ENCODE peak calls at places on chromosome 22, in six cellular contexts. One of them, this sample, is unnamed.
A peak's percentile ranks its signal among the peaks of the same experiment; 100 is the strongest.

GRCh38 chr22:22576244-22576988 is 17.4 kb upstream of the PRAME start:
- DNase-seq in GM12865: peak; percentile 18
- DNase-seq in uterus: no peak
- DNase-seq in progenitor cell of endocrine pancreas: peak; percentile 67
- DNase-seq in tibial artery: no peak
- DNase-seq in mesothelial cell of epicardium: peak; percentile 43
- DNase-seq in this sample: peak; percentile 84

GRCh38 chr22:20063271-20064139 is 16.5 kb upstream of the DGCR8 start:
- DNase-seq in GM12865: no peak
- DNase-seq in uterus: no peak
- DNase-seq in progenitor cell of endocrine pancreas: no peak
- DNase-seq in tibial artery: no peak
- DNase-seq in mesothelial cell of epicardium: no peak
- DNase-seq in this sample: no peak

GRCh38 chr22:48560389-48560751 is 1267.3 kb downstream of the BRD1 start:
- DNase-seq in GM12865: no peak
- DNase-seq in uterus: no peak
- DNase-seq in progenitor cell of endocrine pancreas: no peak
- DNase-seq in tibial artery: no peak
- DNase-seq in mesothelial cell of epicardium: no peak
- DNase-seq in this sample: no peak

GRCh38 chr22:50738649-50739227 is 734 bp downstream of the ACR start:
- DNase-seq in GM12865: no peak
- DNase-seq in uterus: no peak
- DNase-seq in progenitor cell of endocrine pancreas: no peak
- DNase-seq in tibial artery: no peak
- DNase-seq in mesothelial cell of epicardium: no peak
- DNase-seq in this sample: peak; percentile 8

GRCh38 chr22:22925795-22926358 is 38.3 kb downstream of the IGLL5 start:
- DNase-seq in GM12865: no peak
- DNase-seq in uterus: no peak
- DNase-seq in progenitor cell of endocrine pancreas: no peak
- DNase-seq in tibial artery: no peak
- DNase-seq in mesothelial cell of epicardium: no peak
- DNase-seq in this sample: no peak

GRCh38 chr22:18060646-18061620 is 16.9 kb upstream of the PEX26 start:
- DNase-seq in GM12865: no peak
- DNase-seq in uterus: no peak
- DNase-seq in progenitor cell of endocrine pancreas: no peak
- DNase-seq in tibial artery: no peak
- DNase-seq in mesothelial cell of epicardium: no peak
- DNase-seq in this sample: no peak

GRCh38 chr22:49790912-49791311 is 36.8 kb downstream of the BRD1 start:
- DNase-seq in GM12865: no peak
- DNase-seq in uterus: no peak
- DNase-seq in progenitor cell of endocrine pancreas: no peak
- DNase-seq in tibial artery: no peak
- DNase-seq in mesothelial cell of epicardium: no peak
- DNase-seq in this sample: no peak

GRCh38 chr22:41260871-41261270 is 20.1 kb upstream of the CHADL start:
- DNase-seq in GM12865: no peak
- DNase-seq in uterus: no peak
- DNase-seq in progenitor cell of endocrine pancreas: no peak
- DNase-seq in tibial artery: no peak
- DNase-seq in mesothelial cell of epicardium: no peak
- DNase-seq in this sample: no peak

GRCh38 chr22:38788016-38788415 is 5.9 kb downstream of the DNAL4 start:
- DNase-seq in GM12865: no peak
- DNase-seq in uterus: no peak
- DNase-seq in progenitor cell of endocrine pancreas: no peak
- DNase-seq in tibial artery: no peak
- DNase-seq in mesothelial cell of epicardium: no peak
- DNase-seq in this sample: no peak

GRCh38 chr22:42697542-42698013 is 23.1 kb downstream of the A4GALT start:
- DNase-seq in GM12865: no peak
- DNase-seq in uterus: peak; percentile 87
- DNase-seq in progenitor cell of endocrine pancreas: no peak
- DNase-seq in tibial artery: peak; percentile 85
- DNase-seq in mesothelial cell of epicardium: no peak
- DNase-seq in this sample: no peak

GRCh38 chr22:46362221-46362933 is 26.9 kb downstream of the TRMU start:
- DNase-seq in GM12865: peak; percentile 62
- DNase-seq in uterus: no peak
- DNase-seq in progenitor cell of endocrine pancreas: no peak
- DNase-seq in tibial artery: no peak
- DNase-seq in mesothelial cell of epicardium: no peak
- DNase-seq in this sample: no peak
- TF ChIP-seq CTCF in GM12865: no peak
- TF ChIP-seq CTCF in uterus: no peak
- TF ChIP-seq CTCF in progenitor cell of endocrine pancreas: no peak
- TF ChIP-seq CTCF in tibial artery: no peak
- TF ChIP-seq CTCF in mesothelial cell of epicardium: no peak
- TF ChIP-seq CTCF in this sample: no peak

DNA sequence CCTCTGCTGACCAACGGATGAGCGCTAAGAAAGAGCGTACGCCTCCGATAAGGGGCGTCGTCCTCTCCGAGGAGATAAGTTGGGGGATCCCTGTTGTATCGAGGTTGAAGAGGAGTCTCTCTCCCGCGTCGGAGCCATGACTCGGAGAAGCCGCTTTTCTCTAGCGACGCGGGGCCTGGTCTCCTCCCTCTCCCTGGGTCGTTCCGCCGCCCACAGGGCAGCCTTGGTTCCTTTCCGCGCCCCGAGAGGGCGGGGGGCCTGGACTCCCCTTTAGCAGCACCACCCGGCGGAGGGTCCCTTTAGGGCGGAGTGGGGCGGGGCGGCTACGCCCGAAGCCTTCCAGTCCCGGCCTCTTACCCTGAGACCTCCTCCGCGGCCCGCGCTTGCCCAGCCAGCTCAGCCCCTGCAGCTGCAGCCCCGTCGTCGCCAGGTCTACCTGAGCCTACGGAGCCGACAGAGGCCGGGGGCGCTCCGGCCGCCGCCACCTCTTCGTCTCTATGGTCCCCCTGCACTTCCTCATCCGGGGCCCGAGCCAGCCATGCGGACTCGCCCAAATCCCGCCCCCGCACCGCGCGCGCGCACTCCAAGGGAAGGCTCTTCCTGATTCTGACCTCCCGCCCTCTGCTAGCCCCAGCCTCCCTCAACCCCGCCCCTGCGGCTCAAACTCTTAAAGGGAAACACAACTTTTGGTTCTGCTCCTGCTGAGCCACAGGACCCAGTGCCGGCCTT is at the start of gene PRR14L:
- DNase-seq in GM12865: peak; percentile 99
- DNase-seq in uterus: peak; percentile 98
- DNase-seq in progenitor cell of endocrine pancreas: peak; percentile 96
- DNase-seq in tibial artery: peak; percentile 98
- DNase-seq in mesothelial cell of epicardium: peak; percentile 96
- DNase-seq in this sample: peak; percentile 98
- TF ChIP-seq CTCF in GM12865: peak; percentile 8
- TF ChIP-seq CTCF in uterus: peak; percentile 25
- TF ChIP-seq CTCF in progenitor cell of endocrine pancreas: no peak
- TF ChIP-seq CTCF in tibial artery: no peak
- TF ChIP-seq CTCF in mesothelial cell of epicardium: no peak
- TF ChIP-seq CTCF in this sample: no peak

GRCh38 chr22:35559354-35560005 is 18.8 kb downstream of the RASD2 start:
- DNase-seq in GM12865: no peak
- DNase-seq in uterus: no peak
- DNase-seq in progenitor cell of endocrine pancreas: no peak
- DNase-seq in tibial artery: no peak
- DNase-seq in mesothelial cell of epicardium: no peak
- DNase-seq in this sample: no peak
- TF ChIP-seq CTCF in GM12865: no peak
- TF ChIP-seq CTCF in uterus: no peak
- TF ChIP-seq CTCF in progenitor cell of endocrine pancreas: no peak
- TF ChIP-seq CTCF in tibial artery: no peak
- TF ChIP-seq CTCF in mesothelial cell of epicardium: no peak
- TF ChIP-seq CTCF in this sample: no peak

GRCh38 chr22:46984751-46985506 is 222.5 kb downstream of the TBC1D22A start:
- DNase-seq in GM12865: no peak
- DNase-seq in uterus: no peak
- DNase-seq in progenitor cell of endocrine pancreas: no peak
- DNase-seq in tibial artery: no peak
- DNase-seq in mesothelial cell of epicardium: no peak
- DNase-seq in this sample: no peak

GRCh38 chr22:46985507-46985882 is 223.0 kb downstream of the TBC1D22A start:
- DNase-seq in GM12865: no peak
- DNase-seq in uterus: no peak
- DNase-seq in progenitor cell of endocrine pancreas: no peak
- DNase-seq in tibial artery: no peak
- DNase-seq in mesothelial cell of epicardium: no peak
- DNase-seq in this sample: no peak

GRCh38 chr22:46980392-46980791 is 217.9 kb downstream of the TBC1D22A start:
- DNase-seq in GM12865: no peak
- DNase-seq in uterus: no peak
- DNase-seq in progenitor cell of endocrine pancreas: no peak
- DNase-seq in tibial artery: no peak
- DNase-seq in mesothelial cell of epicardium: no peak
- DNase-seq in this sample: no peak

GRCh38 chr22:46983046-46983445 is 220.6 kb downstream of the TBC1D22A start:
- DNase-seq in GM12865: no peak
- DNase-seq in uterus: no peak
- DNase-seq in progenitor cell of endocrine pancreas: no peak
- DNase-seq in tibial artery: no peak
- DNase-seq in mesothelial cell of epicardium: no peak
- DNase-seq in this sample: no peak

DNA sequence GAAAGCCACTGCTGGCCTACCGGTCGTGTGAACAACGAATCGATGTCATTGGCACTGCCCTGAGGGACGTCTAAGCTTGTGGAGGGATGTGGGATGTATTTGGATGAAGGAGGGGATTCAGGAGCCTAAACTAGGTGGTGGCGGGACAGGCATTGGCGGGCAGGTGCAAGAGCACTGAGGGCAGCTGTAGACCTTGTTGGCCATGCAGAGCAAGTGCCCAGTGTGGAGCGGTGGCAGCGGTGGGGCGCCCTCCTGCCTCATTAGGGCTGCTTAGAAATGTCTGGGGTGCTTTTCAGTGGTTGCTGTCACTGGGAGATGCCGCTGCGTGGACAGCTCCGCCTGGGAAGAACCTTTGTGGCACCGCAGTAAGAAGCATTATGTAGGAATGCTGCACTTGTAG is 220.2 kb downstream of the TBC1D22A start:
- DNase-seq in GM12865: no peak
- DNase-seq in uterus: no peak
- DNase-seq in progenitor cell of endocrine pancreas: no peak
- DNase-seq in tibial artery: no peak
- DNase-seq in mesothelial cell of epicardium: no peak
- DNase-seq in this sample: no peak
- TF ChIP-seq CTCF in GM12865: no peak
- TF ChIP-seq CTCF in uterus: no peak
- TF ChIP-seq CTCF in progenitor cell of endocrine pancreas: no peak
- TF ChIP-seq CTCF in tibial artery: no peak
- TF ChIP-seq CTCF in mesothelial cell of epicardium: no peak
- TF ChIP-seq CTCF in this sample: no peak

DNA sequence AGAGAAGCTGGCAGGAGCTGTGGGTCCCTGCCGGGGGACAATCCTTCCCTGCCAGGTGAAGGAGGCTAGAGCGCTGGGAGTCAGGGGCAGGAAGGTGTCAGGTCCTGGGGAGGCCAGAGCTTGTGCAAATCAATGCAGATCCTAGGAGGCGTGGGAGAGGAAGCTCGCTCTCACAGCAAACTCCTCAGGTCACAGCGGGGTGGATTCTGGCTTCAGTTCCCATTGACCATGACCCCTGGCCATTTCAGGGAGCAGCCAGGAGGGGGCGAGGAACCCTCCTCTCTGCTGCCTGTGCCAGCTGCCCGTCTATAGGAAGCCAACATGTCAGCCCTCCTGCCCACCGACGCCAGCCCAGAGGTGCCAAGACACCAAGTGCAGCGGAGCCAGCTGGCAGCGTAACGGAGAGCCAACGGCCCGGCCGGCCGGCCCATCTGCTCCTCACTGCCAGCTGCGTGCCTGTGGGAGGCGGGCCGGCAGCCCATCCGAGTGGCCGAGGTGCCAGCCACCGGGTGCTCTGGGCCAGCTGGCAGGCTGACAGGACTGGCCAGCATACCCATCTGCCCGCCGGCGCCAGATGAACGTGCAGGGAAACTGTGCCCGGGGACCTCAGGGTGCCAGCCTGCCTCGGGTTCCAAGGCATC is 374.9 kb downstream of the MIAT start:
- DNase-seq in GM12865: no peak
- DNase-seq in uterus: no peak
- DNase-seq in progenitor cell of endocrine pancreas: no peak
- DNase-seq in tibial artery: peak; percentile 36
- DNase-seq in mesothelial cell of epicardium: no peak
- DNase-seq in this sample: peak; percentile 48
- TF ChIP-seq CTCF in GM12865: no peak
- TF ChIP-seq CTCF in uterus: no peak
- TF ChIP-seq CTCF in progenitor cell of endocrine pancreas: peak; percentile 53
- TF ChIP-seq CTCF in tibial artery: peak; percentile 30
- TF ChIP-seq CTCF in mesothelial cell of epicardium: no peak
- TF ChIP-seq CTCF in this sample: peak; percentile 44

This sample was measured in endothelial cell.